ENCODE peak calls at places on chromosome 15, in four cellular contexts. One of them, this sample, is unnamed.

GRCh38 chr15:49793943-49794342 is 173.1 kb downstream of the DTWD1 start:
- DNase-seq in stimulated activated CD4-positive, alpha-beta T cell treated with anti-CD3 and anti-CD28 coated beads, TNF-alpha, amount 100 ng/mL, for 1 hour: no peak
- DNase-seq in GM19239: no peak
- DNase-seq in RPMI8226: no peak
- DNase-seq in this sample: no peak

GRCh38 chr15:67179411-67179995 is 75.0 kb downstream of the AAGAB start:
- DNase-seq in GM19239: no peak
- DNase-seq in RPMI8226: no peak
- DNase-seq in stimulated activated CD4-positive, alpha-beta T cell treated with anti-CD3 and anti-CD28 coated beads, TNF-alpha, amount 100 ng/mL, for 1 hour: no peak
- DNase-seq in this sample: no peak

GRCh38 chr15:95558916-95559315 is 771.6 kb upstream of the NR2F2 start:
- DNase-seq in GM19239: no peak
- DNase-seq in stimulated activated CD4-positive, alpha-beta T cell treated with anti-CD3 and anti-CD28 coated beads, TNF-alpha, amount 100 ng/mL, for 1 hour: no peak
- DNase-seq in RPMI8226: no peak
- DNase-seq in this sample: no peak

GRCh38 chr15:76118767-76119166 is 59.0 kb downstream of the TMEM266 start:
- DNase-seq in GM19239: no peak
- DNase-seq in stimulated activated CD4-positive, alpha-beta T cell treated with anti-CD3 and anti-CD28 coated beads, TNF-alpha, amount 100 ng/mL, for 1 hour: no peak
- DNase-seq in RPMI8226: no peak
- DNase-seq in this sample: no peak

GRCh38 chr15:38846351-38846750 is 281.7 kb upstream of the RASGRP1 start:
- DNase-seq in stimulated activated CD4-positive, alpha-beta T cell treated with anti-CD3 and anti-CD28 coated beads, TNF-alpha, amount 100 ng/mL, for 1 hour: no peak
- DNase-seq in GM19239: no peak
- DNase-seq in RPMI8226: no peak
- DNase-seq in this sample: no peak

GRCh38 chr15:65980824-65981456 is 111.6 kb downstream of the RAB11A start:
- DNase-seq in RPMI8226: peak
- DNase-seq in stimulated activated CD4-positive, alpha-beta T cell treated with anti-CD3 and anti-CD28 coated beads, TNF-alpha, amount 100 ng/mL, for 1 hour: no peak
- DNase-seq in GM19239: no peak
- DNase-seq in this sample: peak

GRCh38 chr15:100349696-100350433 is 8.1 kb upstream of the ADAMTS17 start:
- DNase-seq in RPMI8226: peak
- DNase-seq in GM19239: peak
- DNase-seq in stimulated activated CD4-positive, alpha-beta T cell treated with anti-CD3 and anti-CD28 coated beads, TNF-alpha, amount 100 ng/mL, for 1 hour: peak
- DNase-seq in this sample: peak

GRCh38 chr15:70793694-70794093 is 30.3 kb upstream of the UACA start:
- DNase-seq in RPMI8226: peak
- DNase-seq in GM19239: no peak
- DNase-seq in stimulated activated CD4-positive, alpha-beta T cell treated with anti-CD3 and anti-CD28 coated beads, TNF-alpha, amount 100 ng/mL, for 1 hour: no peak
- DNase-seq in this sample: no peak

GRCh38 chr15:52334491-52335160 is 39.0 kb upstream of the MYO5C start:
- DNase-seq in stimulated activated CD4-positive, alpha-beta T cell treated with anti-CD3 and anti-CD28 coated beads, TNF-alpha, amount 100 ng/mL, for 1 hour: no peak
- DNase-seq in RPMI8226: no peak
- DNase-seq in GM19239: no peak
- DNase-seq in this sample: no peak

GRCh38 chr15:75705854-75706681 is 6.6 kb downstream of the CSPG4 start:
- DNase-seq in stimulated activated CD4-positive, alpha-beta T cell treated with anti-CD3 and anti-CD28 coated beads, TNF-alpha, amount 100 ng/mL, for 1 hour: no peak
- DNase-seq in RPMI8226: peak
- DNase-seq in GM19239: no peak
- DNase-seq in this sample: no peak

GRCh38 chr15:38888701-38889154 is 324.1 kb upstream of the RASGRP1 start:
- DNase-seq in RPMI8226: no peak
- DNase-seq in stimulated activated CD4-positive, alpha-beta T cell treated with anti-CD3 and anti-CD28 coated beads, TNF-alpha, amount 100 ng/mL, for 1 hour: no peak
- DNase-seq in GM19239: no peak
- DNase-seq in this sample: no peak

GRCh38 chr15:57356636-57357035 is 19.7 kb upstream of the CGNL1 start:
- DNase-seq in stimulated activated CD4-positive, alpha-beta T cell treated with anti-CD3 and anti-CD28 coated beads, TNF-alpha, amount 100 ng/mL, for 1 hour: no peak
- DNase-seq in RPMI8226: no peak
- DNase-seq in GM19239: no peak
- DNase-seq in this sample: no peak

GRCh38 chr15:70186152-70186551 is 88.4 kb upstream of the TLE3 start:
- DNase-seq in RPMI8226: no peak
- DNase-seq in GM19239: no peak
- DNase-seq in stimulated activated CD4-positive, alpha-beta T cell treated with anti-CD3 and anti-CD28 coated beads, TNF-alpha, amount 100 ng/mL, for 1 hour: no peak
- DNase-seq in this sample: no peak

GRCh38 chr15:43883571-43883970 is 56.8 kb downstream of the WDR76 start:
- DNase-seq in GM19239: no peak
- DNase-seq in RPMI8226: no peak
- DNase-seq in stimulated activated CD4-positive, alpha-beta T cell treated with anti-CD3 and anti-CD28 coated beads, TNF-alpha, amount 100 ng/mL, for 1 hour: no peak
- DNase-seq in this sample: no peak

GRCh38 chr15:70088427-70088826 is 9.3 kb downstream of the TLE3 start:
- DNase-seq in GM19239: no peak
- DNase-seq in RPMI8226: no peak
- DNase-seq in stimulated activated CD4-positive, alpha-beta T cell treated with anti-CD3 and anti-CD28 coated beads, TNF-alpha, amount 100 ng/mL, for 1 hour: no peak
- DNase-seq in this sample: no peak

GRCh38 chr15:78129098-78130011 is 1.9 kb downstream of the CIB2 start:
- DNase-seq in GM19239: no peak
- DNase-seq in stimulated activated CD4-positive, alpha-beta T cell treated with anti-CD3 and anti-CD28 coated beads, TNF-alpha, amount 100 ng/mL, for 1 hour: no peak
- DNase-seq in RPMI8226: no peak
- DNase-seq in this sample: no peak

GRCh38 chr15:63727542-63727941 is 106.2 kb downstream of the HERC1 start:
- DNase-seq in GM19239: no peak
- DNase-seq in RPMI8226: no peak
- DNase-seq in stimulated activated CD4-positive, alpha-beta T cell treated with anti-CD3 and anti-CD28 coated beads, TNF-alpha, amount 100 ng/mL, for 1 hour: no peak
- DNase-seq in this sample: no peak

This sample was measured in GM13976.